ENCODE peak calls at places on chromosome 7, in ten cellular contexts. G is mammary epithelial cell; J is ovary; M is brain microvascular endothelial cell; I is CD8-positive, alpha-beta T cell; Y is body of pancreas; D is GM23248; W is fibroblast of lung; V is trophoblast cell; B is tibial artery. R is an unnamed sample.
A peak's percentile ranks its signal among the peaks of the same experiment; 100 is the strongest.

GRCh38 chr7:111710839-111711380 is 148.6 kb upstream of the IMMP2L start:
- DNase-seq in G (no peak), J (no peak), M (no peak), I (no peak), Y (no peak), D (no peak), W (no peak), V (no peak), B (no peak), R (no peak)

GRCh38 chr7:128031901-128032604 is 816 bp upstream of the LRRC4 start:
- DNase-seq in G (peak; percentile 83), J (peak; percentile 52), M (peak; percentile 88), I (peak; percentile 60), Y (no peak), D (peak; percentile 97), W (peak; percentile 92), V (no peak), B (no peak), R (no peak)

GRCh38 chr7:54932818-54933543 is 85.8 kb upstream of the EGFR start:
- DNase-seq in G (peak; percentile 64), J (peak; percentile 70), M (peak; percentile 57), I (no peak), Y (peak; percentile 81), D (peak; percentile 83), W (peak; percentile 53), V (peak; percentile 51), B (peak; percentile 43), R (peak; percentile 62)

GRCh38 chr7:74288034-74288881 is 949 bp upstream of the CLIP2 start:
- DNase-seq in G (no peak), J (no peak), M (no peak), I (no peak), Y (no peak), D (peak; percentile 36), W (peak; percentile 34), V (peak; percentile 86), B (no peak), R (no peak)

GRCh38 chr7:55104707-55105433 is 86.1 kb downstream of the EGFR start:
- DNase-seq in G (peak; percentile 55), J (no peak), M (no peak), I (no peak), Y (no peak), D (peak; percentile 39), W (peak; percentile 58), V (no peak), B (no peak), R (no peak)

GRCh38 chr7:28069788-28070187 is 110.8 kb downstream of the JAZF1 start:
- DNase-seq in G (no peak), J (peak; percentile 81), M (no peak), I (no peak), Y (peak; percentile 19), D (peak; percentile 85), W (peak; percentile 75), V (no peak), B (peak; percentile 28), R (no peak)

GRCh38 chr7:539731-540411 is 20.2 kb upstream of the PDGFA start:
- DNase-seq in G (peak; percentile 97), J (no peak), M (no peak), I (no peak), Y (peak; percentile 87), D (peak; percentile 33), W (peak; percentile 52), V (peak; percentile 19), B (no peak), R (no peak)

GRCh38 chr7:157046681-157047080 is 36.2 kb upstream of the MNX1 start:
- DNase-seq in G (peak; percentile 99), J (no peak), M (peak; percentile 23), I (peak; percentile 38), Y (no peak), D (peak; percentile 94), W (no peak), V (peak; percentile 68), B (no peak), R (no peak)

GRCh38 chr7:155228894-155229293 is 68.8 kb upstream of the INSIG1 start:
- DNase-seq in G (no peak), J (no peak), M (no peak), I (no peak), Y (no peak), D (no peak), W (no peak), V (peak; percentile 61), B (no peak), R (no peak)

GRCh38 chr7:111266613-111267012 is 175.7 kb downstream of the LRRN3 start:
- DNase-seq in G (no peak), J (no peak), M (peak; percentile 28), I (no peak), Y (no peak), D (peak; percentile 61), W (peak; percentile 89), V (peak; percentile 89), B (no peak), R (no peak)

GRCh38 chr7:38027884-38028455 is 107.5 kb downstream of the EPDR1 start:
- DNase-seq in G (no peak), J (no peak), M (peak; percentile 19), I (no peak), Y (no peak), D (no peak), W (no peak), V (no peak), B (no peak), R (no peak)

GRCh38 chr7:31437466-31437865 is 76.4 kb upstream of the ITPRID1 start:
- DNase-seq in G (no peak), J (no peak), M (no peak), I (no peak), Y (no peak), D (no peak), W (no peak), V (peak; percentile 88), B (no peak), R (no peak)

GRCh38 chr7:141999219-141999618 is 3.5 kb downstream of the MGAM start:
- DNase-seq in G (no peak), J (no peak), M (no peak), I (no peak), Y (no peak), D (no peak), W (no peak), V (no peak), B (no peak), R (no peak)

GRCh38 chr7:93890464-93891068 is at the start of gene TFPI2:
- DNase-seq in G (peak; percentile 93), J (peak; percentile 76), M (peak; percentile 93), I (no peak), Y (peak; percentile 51), D (peak; percentile 84), W (peak; percentile 49), V (peak; percentile 92), B (no peak), R (no peak)

GRCh38 chr7:46902463-46902862 is 679.4 kb downstream of the TNS3 start:
- DNase-seq in G (no peak), J (no peak), M (no peak), I (no peak), Y (no peak), D (no peak), W (no peak), V (no peak), B (no peak), R (no peak)

GRCh38 chr7:159120540-159120919 is 24.1 kb downstream of the VIPR2 start:
- DNase-seq in G (no peak), J (peak; percentile 10), M (no peak), I (no peak), Y (no peak), D (no peak), W (no peak), V (no peak), B (no peak), R (no peak)

GRCh38 chr7:47258798-47259197 is 323.1 kb downstream of the TNS3 start:
- DNase-seq in G (peak; percentile 12), J (no peak), M (no peak), I (no peak), Y (no peak), D (peak; percentile 20), W (no peak), V (no peak), B (no peak), R (no peak)

GRCh38 chr7:50769160-50769484 is 13.6 kb downstream of the GRB10 start:
- DNase-seq in G (no peak), J (no peak), M (no peak), I (no peak), Y (no peak), D (no peak), W (no peak), V (no peak), B (no peak), R (no peak)
- H3K36me3 ChIP-seq in G (no peaks in the 10 kb centered on the region), J (no peaks in the 10 kb centered on the region), M (no peaks in the 10 kb centered on the region), I (peaks cover 4% of the 10 kb centered on the region), Y (no peaks in the 10 kb centered on the region), D (no peaks in the 10 kb centered on the region), W (no peaks in the 10 kb centered on the region), V (no peaks in the 10 kb centered on the region), B (no peaks in the 10 kb centered on the region), R (no peaks in the 10 kb centered on the region)

GRCh38 chr7:33926535-33926934 is 21.2 kb downstream of the BMPER start:
- DNase-seq in G (no peak), J (no peak), M (no peak), I (no peak), Y (no peak), D (peak; percentile 36), W (peak; percentile 40), V (no peak), B (no peak), R (no peak)
- H3K27ac ChIP-seq in G (no peak overlapping the region), J (no peak overlapping the region), M (no peak overlapping the region), I (no peak overlapping the region), Y (no peak overlapping the region), D (no peak overlapping the region), W (no peak overlapping the region), V (no peak overlapping the region), B (no peak overlapping the region), R (no peak overlapping the region)

GRCh38 chr7:43604251-43604650 is 21.3 kb downstream of the STK17A start:
- DNase-seq in G (no peak), J (no peak), M (no peak), I (no peak), Y (no peak), D (no peak), W (no peak), V (no peak), B (no peak), R (no peak)

GRCh38 chr7:43600046-43600445 is 17.1 kb downstream of the STK17A start:
- DNase-seq in G (no peak), J (no peak), M (no peak), I (no peak), Y (no peak), D (no peak), W (no peak), V (no peak), B (no peak), R (no peak)

GRCh38 chr7:43602271-43602670 is 19.4 kb downstream of the STK17A start:
- DNase-seq in G (no peak), J (no peak), M (no peak), I (no peak), Y (no peak), D (peak; percentile 26), W (no peak), V (no peak), B (no peak), R (no peak)
- H3K36me3 ChIP-seq in G (peaks cover 50% of the 10 kb centered on the region), J (no peaks in the 10 kb centered on the region), M (peaks cover 37% of the 10 kb centered on the region), I (peaks cover 35% of the 10 kb centered on the region), Y (peaks cover 5% of the 10 kb centered on the region), D (peaks cover 69% of the 10 kb centered on the region), W (peaks cover 6% of the 10 kb centered on the region), V (peaks cover 4% of the 10 kb centered on the region), B (peaks cover 28% of the 10 kb centered on the region), R (peaks cover 30% of the 10 kb centered on the region)

DNA sequence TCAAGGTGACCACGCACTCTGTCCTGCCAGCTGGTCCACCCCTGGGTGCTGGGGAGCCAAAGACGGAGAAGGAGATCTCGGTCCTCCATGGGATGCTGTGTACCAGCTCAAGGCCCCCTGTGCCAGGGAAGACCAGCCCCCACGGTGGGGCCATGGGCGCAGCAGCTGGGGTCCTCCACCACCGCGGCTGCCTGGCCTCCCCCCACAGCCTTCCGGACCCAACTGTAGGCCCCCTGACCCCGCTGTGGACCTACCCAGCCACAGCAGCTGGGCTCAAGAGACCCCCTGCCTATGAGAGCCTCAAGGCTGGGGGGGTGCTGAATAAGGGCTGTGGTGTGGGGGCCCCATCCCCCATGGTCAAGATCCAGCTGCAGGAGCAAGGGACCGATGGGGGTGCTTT is 5.4 kb downstream of the NYAP1 start:
- DNase-seq in G (no peak), J (no peak), M (no peak), I (no peak), Y (no peak), D (no peak), W (no peak), V (no peak), B (no peak), R (no peak)
- H3K27ac ChIP-seq in G (no peak overlapping the region), J (no peak overlapping the region), M (no peak overlapping the region), I (no peak overlapping the region), Y (no peak overlapping the region), D (no peak overlapping the region), W (no peak overlapping the region), V (no peak overlapping the region), B (no peak overlapping the region), R (no peak overlapping the region)

R was measured in right atrium auricular region.